ENCODE peak calls at places on chromosome 14, in five cellular contexts. One of them, this sample, is unnamed.

GRCh38 chr14:66483322-66483721 is 2.8 kb upstream of the CCDC196 start:
- DNase-seq in suprapubic skin: no peak
- DNase-seq in PC-9: no peak
- DNase-seq in CD4-positive, CD25-positive, alpha-beta regulatory T cell: no peak
- DNase-seq in CD4-positive, alpha-beta memory T cell: no peak
- DNase-seq in this sample: no peak

GRCh38 chr14:51507556-51508511 is 143.9 kb upstream of the FRMD6 start:
- DNase-seq in CD4-positive, CD25-positive, alpha-beta regulatory T cell: no peak
- DNase-seq in PC-9: no peak
- DNase-seq in suprapubic skin: no peak
- DNase-seq in CD4-positive, alpha-beta memory T cell: no peak
- DNase-seq in this sample: peak; percentile 74

GRCh38 chr14:37594916-37595808 is at the start of the genes FOXA1 and TTC6:
- DNase-seq in CD4-positive, CD25-positive, alpha-beta regulatory T cell: no peak
- DNase-seq in PC-9: peak; percentile 62
- DNase-seq in CD4-positive, alpha-beta memory T cell: no peak
- DNase-seq in suprapubic skin: no peak
- DNase-seq in this sample: peak; percentile 83

GRCh38 chr14:26415618-26416123 is 182.2 kb downstream of the NOVA1 start:
- DNase-seq in CD4-positive, CD25-positive, alpha-beta regulatory T cell: no peak
- DNase-seq in PC-9: no peak
- DNase-seq in CD4-positive, alpha-beta memory T cell: no peak
- DNase-seq in suprapubic skin: peak; percentile 82
- DNase-seq in this sample: no peak

GRCh38 chr14:68569970-68570409 is 222.9 kb downstream of the ZFP36L1 start:
- DNase-seq in CD4-positive, alpha-beta memory T cell: no peak
- DNase-seq in CD4-positive, CD25-positive, alpha-beta regulatory T cell: no peak
- DNase-seq in suprapubic skin: no peak
- DNase-seq in PC-9: no peak
- DNase-seq in this sample: peak; percentile 40

GRCh38 chr14:89534896-89535615 is 118.0 kb upstream of the FOXN3 start:
- DNase-seq in PC-9: no peak
- DNase-seq in CD4-positive, alpha-beta memory T cell: no peak
- DNase-seq in CD4-positive, CD25-positive, alpha-beta regulatory T cell: no peak
- DNase-seq in suprapubic skin: no peak
- DNase-seq in this sample: no peak

GRCh38 chr14:89957791-89958190 is 2.1 kb downstream of the TDP1 start:
- DNase-seq in suprapubic skin: no peak
- DNase-seq in PC-9: no peak
- DNase-seq in CD4-positive, alpha-beta memory T cell: no peak
- DNase-seq in CD4-positive, CD25-positive, alpha-beta regulatory T cell: no peak
- DNase-seq in this sample: no peak

GRCh38 chr14:22699801-22700564 is 55.8 kb upstream of the OR6J1 start:
- DNase-seq in PC-9: peak; percentile 39
- DNase-seq in CD4-positive, alpha-beta memory T cell: no peak
- DNase-seq in CD4-positive, CD25-positive, alpha-beta regulatory T cell: no peak
- DNase-seq in suprapubic skin: no peak
- DNase-seq in this sample: no peak

GRCh38 chr14:70662816-70663215 is 21.1 kb downstream of the TTC9 start:
- DNase-seq in suprapubic skin: no peak
- DNase-seq in CD4-positive, alpha-beta memory T cell: no peak
- DNase-seq in CD4-positive, CD25-positive, alpha-beta regulatory T cell: no peak
- DNase-seq in PC-9: no peak
- DNase-seq in this sample: no peak

DNA sequence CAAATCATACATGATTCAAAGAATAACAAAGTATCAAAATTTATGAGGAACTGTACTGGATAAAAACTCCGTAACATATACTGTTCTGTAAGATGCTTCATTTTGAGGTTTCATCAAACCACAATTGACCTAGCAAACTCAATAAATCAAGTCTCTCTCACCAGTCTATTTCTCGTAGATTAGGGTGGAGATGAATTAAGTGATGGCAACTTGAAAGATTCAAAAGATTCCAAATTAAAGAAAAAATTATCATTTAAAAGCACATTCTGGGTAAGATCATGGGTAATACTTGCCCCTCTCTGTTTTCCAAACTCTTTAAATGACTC is 74.4 kb downstream of the PAPLN start:
- DNase-seq in PC-9: no peak
- DNase-seq in CD4-positive, CD25-positive, alpha-beta regulatory T cell: no peak
- DNase-seq in CD4-positive, alpha-beta memory T cell: no peak
- DNase-seq in suprapubic skin: no peak
- DNase-seq in this sample: no peak
- H3K27ac ChIP-seq in PC-9: no peak overlapping the region
- H3K27ac ChIP-seq in CD4-positive, CD25-positive, alpha-beta regulatory T cell: no peak overlapping the region
- H3K27ac ChIP-seq in CD4-positive, alpha-beta memory T cell: no peak overlapping the region
- H3K27ac ChIP-seq in suprapubic skin: no peak overlapping the region
- H3K27ac ChIP-seq in this sample: peak overlapping the region; percentile 39

GRCh38 chr14:75658957-75659356 is 1.7 kb downstream of the ERG28 start:
- DNase-seq in PC-9: no peak
- DNase-seq in CD4-positive, alpha-beta memory T cell: no peak
- DNase-seq in CD4-positive, CD25-positive, alpha-beta regulatory T cell: no peak
- DNase-seq in suprapubic skin: no peak
- DNase-seq in this sample: no peak

GRCh38 chr14:75660238-75660629 is 442 bp downstream of the ERG28 start:
- DNase-seq in CD4-positive, alpha-beta memory T cell: no peak
- DNase-seq in suprapubic skin: no peak
- DNase-seq in CD4-positive, CD25-positive, alpha-beta regulatory T cell: no peak
- DNase-seq in PC-9: no peak
- DNase-seq in this sample: no peak

GRCh38 chr14:75661499-75661814 is 411 bp downstream of the TTLL5 start:
- DNase-seq in PC-9: no peak
- DNase-seq in CD4-positive, alpha-beta memory T cell: no peak
- DNase-seq in suprapubic skin: no peak
- DNase-seq in CD4-positive, CD25-positive, alpha-beta regulatory T cell: no peak
- DNase-seq in this sample: no peak

GRCh38 chr14:75660630-75661498 is at the start of the genes ERG28 and TTLL5:
- DNase-seq in CD4-positive, alpha-beta memory T cell: peak; percentile 97
- DNase-seq in CD4-positive, CD25-positive, alpha-beta regulatory T cell: peak; percentile 96
- DNase-seq in PC-9: peak; percentile 97
- DNase-seq in suprapubic skin: peak; percentile 98
- DNase-seq in this sample: peak; percentile 97

GRCh38 chr14:75662966-75663365 is 1.9 kb downstream of the TTLL5 start:
- DNase-seq in CD4-positive, alpha-beta memory T cell: no peak
- DNase-seq in PC-9: no peak
- DNase-seq in CD4-positive, CD25-positive, alpha-beta regulatory T cell: no peak
- DNase-seq in suprapubic skin: no peak
- DNase-seq in this sample: no peak
- H3K27ac ChIP-seq in CD4-positive, alpha-beta memory T cell: no peak overlapping the region
- H3K27ac ChIP-seq in PC-9: no peak overlapping the region
- H3K27ac ChIP-seq in CD4-positive, CD25-positive, alpha-beta regulatory T cell: no peak overlapping the region
- H3K27ac ChIP-seq in suprapubic skin: no peak overlapping the region
- H3K27ac ChIP-seq in this sample: no peak overlapping the region

GRCh38 chr14:105223260-105223659 is 25.1 kb upstream of the BTBD6 start:
- DNase-seq in CD4-positive, alpha-beta memory T cell: no peak
- DNase-seq in PC-9: no peak
- DNase-seq in CD4-positive, CD25-positive, alpha-beta regulatory T cell: no peak
- DNase-seq in suprapubic skin: no peak
- DNase-seq in this sample: no peak
- H3K27ac ChIP-seq in CD4-positive, alpha-beta memory T cell: no peak overlapping the region
- H3K27ac ChIP-seq in PC-9: no peak overlapping the region
- H3K27ac ChIP-seq in CD4-positive, CD25-positive, alpha-beta regulatory T cell: no peak overlapping the region
- H3K27ac ChIP-seq in suprapubic skin: no peak overlapping the region
- H3K27ac ChIP-seq in this sample: no peak overlapping the region

GRCh38 chr14:63205281-63205575 is 985 bp downstream of the RHOJ start:
- DNase-seq in CD4-positive, CD25-positive, alpha-beta regulatory T cell: no peak
- DNase-seq in PC-9: no peak
- DNase-seq in CD4-positive, alpha-beta memory T cell: no peak
- DNase-seq in suprapubic skin: no peak
- DNase-seq in this sample: no peak

GRCh38 chr14:63205850-63206249 is 1.6 kb downstream of the RHOJ start:
- DNase-seq in CD4-positive, alpha-beta memory T cell: no peak
- DNase-seq in suprapubic skin: no peak
- DNase-seq in CD4-positive, CD25-positive, alpha-beta regulatory T cell: no peak
- DNase-seq in PC-9: no peak
- DNase-seq in this sample: no peak

GRCh38 chr14:63203618-63204406 is 431 bp upstream of the RHOJ start:
- DNase-seq in CD4-positive, CD25-positive, alpha-beta regulatory T cell: no peak
- DNase-seq in suprapubic skin: peak; percentile 86
- DNase-seq in CD4-positive, alpha-beta memory T cell: no peak
- DNase-seq in PC-9: peak; percentile 28
- DNase-seq in this sample: peak; percentile 71

GRCh38 chr14:63203015-63203414 is 1.2 kb upstream of the RHOJ start:
- DNase-seq in CD4-positive, alpha-beta memory T cell: no peak
- DNase-seq in PC-9: no peak
- DNase-seq in CD4-positive, CD25-positive, alpha-beta regulatory T cell: no peak
- DNase-seq in suprapubic skin: no peak
- DNase-seq in this sample: no peak

DNA sequence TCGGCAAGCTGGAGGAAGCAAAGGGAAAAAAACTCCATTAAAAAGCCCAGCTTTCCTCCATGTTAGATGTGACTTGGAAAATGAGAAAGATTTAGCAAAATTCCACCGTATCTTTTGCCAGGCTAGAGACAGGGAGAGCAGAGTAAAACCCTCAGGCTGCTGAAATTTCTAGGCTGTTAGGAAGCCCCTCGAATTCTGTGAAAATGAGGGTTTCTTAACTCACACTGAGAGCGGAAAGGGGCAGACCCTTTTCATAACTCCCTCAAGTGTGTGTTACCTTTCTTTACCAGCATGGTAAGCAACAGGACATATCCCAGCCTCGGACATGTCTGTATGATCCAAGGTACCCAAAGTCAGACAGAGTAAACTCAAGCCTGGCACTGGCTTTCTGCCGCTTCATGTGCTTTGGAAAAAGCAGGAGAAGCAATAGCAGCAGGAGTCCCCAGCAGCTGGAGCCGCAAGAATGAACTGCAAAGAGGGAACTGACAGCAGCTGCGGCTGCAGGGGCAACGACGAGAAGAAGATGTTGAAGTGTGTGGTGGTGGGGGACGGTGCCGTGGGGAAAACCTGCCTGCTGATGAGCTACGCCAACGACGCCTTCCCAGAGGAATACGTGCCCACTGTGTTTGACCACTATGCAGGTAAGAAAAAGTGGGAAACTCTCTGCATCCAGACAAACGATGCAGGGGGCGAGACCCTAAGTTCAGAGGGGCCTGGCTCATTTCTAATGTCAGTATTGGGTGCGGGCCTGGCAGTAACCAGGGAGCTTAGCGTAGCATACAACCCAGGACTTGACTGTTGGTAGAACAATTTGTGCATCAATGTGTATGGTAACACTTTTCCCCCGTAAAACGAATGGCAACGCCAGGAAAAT is at the start of gene RHOJ:
- DNase-seq in suprapubic skin: no peak
- DNase-seq in CD4-positive, alpha-beta memory T cell: no peak
- DNase-seq in PC-9: no peak
- DNase-seq in CD4-positive, CD25-positive, alpha-beta regulatory T cell: no peak
- DNase-seq in this sample: peak; percentile 41
- H3K27ac ChIP-seq in suprapubic skin: peak within 1 kb of the TSS; percentile 75
- H3K27ac ChIP-seq in CD4-positive, alpha-beta memory T cell: no peak within 1 kb of the TSS
- H3K27ac ChIP-seq in PC-9: no peak within 1 kb of the TSS
- H3K27ac ChIP-seq in CD4-positive, CD25-positive, alpha-beta regulatory T cell: no peak within 1 kb of the TSS
- H3K27ac ChIP-seq in this sample: peak within 1 kb of the TSS; percentile 79